ENCODE peak calls at places on chromosomes 1 and 21, in five cellular contexts. H is A549, W is K562, O is endothelial cell of umbilical vein, X is HepG2. S is an unnamed sample.

GRCh38 chr1:147466543-147466942 is 74.8 kb upstream of the BCL9 start:
- DNase-seq in W (no peak), O (no peak), H (no peak), X (no peak), S (no peak)

GRCh38 chr1:56910441-56910985 is 55.3 kb downstream of the C8B start:
- DNase-seq in W (no peak), O (no peak), H (no peak), X (peak), S (peak)

GRCh38 chr1:45804671-45804973 is 1.2 kb downstream of the MAST2 start:
- DNase-seq in W (no peak), O (peak), H (no peak), X (no peak), S (no peak)

GRCh38 chr1:93111065-93111464 is 32.0 kb downstream of the MTF2 start:
- DNase-seq in O (no peak), X (no peak), W (no peak), H (no peak), S (no peak)

GRCh38 chr1:224170748-224171478 is 12.1 kb upstream of the DEGS1 start:
- DNase-seq in W (no peak), X (peak), H (peak), O (peak), S (no peak)

GRCh38 chr1:3942416-3943122 is 42.5 kb upstream of the C1orf174 start:
- DNase-seq in W (no peak), O (no peak), H (no peak), X (peak), S (no peak)

GRCh38 chr1:7650801-7651200 is 120.3 kb upstream of the VAMP3 start:
- DNase-seq in H (no peak), X (peak), W (no peak), O (no peak), S (no peak)

GRCh38 chr21:45259206-45259795 is 28.4 kb downstream of the POFUT2 start:
- DNase-seq in W (no peak), X (no peak), H (no peak), O (no peak), S (no peak)

GRCh38 chr1:31396633-31397351 is 16.2 kb upstream of the SERINC2 start:
- DNase-seq in H (no peak), W (peak), O (no peak), X (no peak), S (peak)

GRCh38 chr1:151130837-151131586 is 15.4 kb downstream of the SEMA6C start:
- DNase-seq in W (peak), X (no peak), O (peak), H (no peak), S (no peak)

GRCh38 chr1:46517010-46517600 is 27.5 kb downstream of the DMBX1 start:
- DNase-seq in X (no peak), O (no peak), W (peak), H (no peak), S (no peak)

GRCh38 chr1:912740-913301 is 10.9 kb upstream of the SAMD11 start:
- DNase-seq in W (no peak), H (peak), O (no peak), X (peak), S (peak)

GRCh38 chr1:111615874-111616715 is 3.5 kb upstream of the RAP1A start:
- DNase-seq in W (no peak), H (no peak), O (no peak), X (no peak), S (peak)

GRCh38 chr1:208010487-208011079 is 99.7 kb upstream of the CD34 start:
- DNase-seq in O (no peak), X (no peak), W (no peak), H (no peak), S (no peak)
- TF ChIP-seq MAX in O (no peak), X (no peak), W (no peak), H (no peak), S (no peak)

DNA sequence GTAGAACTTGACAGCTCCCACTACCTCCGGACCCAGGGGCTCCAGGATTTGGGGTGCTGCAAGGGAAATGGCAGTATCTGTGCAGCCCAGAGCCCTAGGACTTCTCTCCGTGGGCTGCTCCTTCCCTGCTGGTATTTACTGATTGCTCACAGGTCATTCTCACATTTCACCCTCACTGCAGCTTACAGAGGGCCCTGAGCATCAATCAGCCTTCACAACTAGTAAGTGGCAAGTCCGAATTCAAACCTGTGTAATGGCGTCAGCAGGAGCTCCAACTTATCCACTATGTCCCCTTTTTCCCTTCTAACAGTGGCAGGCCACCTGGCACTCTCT is 32.4 kb downstream of the PIK3C2B start:
- DNase-seq in W (peak), X (no peak), H (no peak), O (no peak), S (no peak)
- TF ChIP-seq MYC in W (no peak), X (no peak), H (no peak), O (no peak), S (no peak)

GRCh38 chr1:199038188-199038587 is 399.3 kb downstream of the PTPRC start:
- DNase-seq in H (no peak), W (no peak), O (no peak), X (no peak), S (peak)
- TF ChIP-seq MAX in H (no peak), W (no peak), O (no peak), X (no peak), S (no peak)

DNA sequence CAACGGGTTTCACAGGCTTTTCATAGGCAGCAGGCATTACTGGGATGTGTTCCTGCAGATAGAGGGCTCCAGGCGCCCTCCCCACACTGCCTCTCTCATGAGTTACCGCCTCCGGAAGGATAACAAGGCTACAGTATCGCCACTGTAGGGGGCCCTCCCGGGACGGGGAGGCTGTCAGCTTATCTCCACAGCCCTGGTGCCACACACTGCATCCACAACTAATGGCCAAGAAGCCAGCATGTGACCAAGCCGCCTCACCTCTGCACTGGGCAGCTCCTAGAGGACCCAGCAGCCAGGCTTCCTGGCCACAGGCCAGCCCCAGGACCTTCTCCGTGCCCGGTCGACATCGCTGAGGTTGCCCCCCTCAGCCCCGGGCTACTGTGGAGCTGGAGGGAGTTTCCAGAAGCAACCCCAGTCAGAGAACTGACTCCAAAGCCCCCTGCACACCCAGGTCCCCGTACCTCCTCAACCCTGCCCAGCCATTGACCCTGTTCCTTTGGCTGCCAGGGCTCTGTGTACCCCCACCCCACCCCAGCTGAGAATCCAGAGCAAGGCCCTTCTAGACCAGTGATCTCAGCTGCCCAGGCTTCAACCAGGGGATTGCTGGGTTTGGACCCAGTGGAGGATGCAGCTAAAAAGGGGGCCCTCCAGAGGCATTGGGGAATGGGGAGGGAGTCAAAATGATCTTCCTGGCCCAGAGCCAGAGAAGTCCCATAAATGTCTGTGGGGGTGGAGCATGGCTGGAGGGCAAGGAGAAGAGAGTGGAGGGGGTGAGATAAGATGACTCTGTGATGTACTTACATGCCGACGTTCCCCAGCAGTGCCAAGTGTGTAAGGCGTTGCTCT is 45.0 kb downstream of the NEK2 start:
- DNase-seq in X (peak), H (no peak), O (no peak), W (peak), S (no peak)
- TF ChIP-seq MYC in X (no peak), H (no peak), O (no peak), W (peak), S (no peak)

DNA sequence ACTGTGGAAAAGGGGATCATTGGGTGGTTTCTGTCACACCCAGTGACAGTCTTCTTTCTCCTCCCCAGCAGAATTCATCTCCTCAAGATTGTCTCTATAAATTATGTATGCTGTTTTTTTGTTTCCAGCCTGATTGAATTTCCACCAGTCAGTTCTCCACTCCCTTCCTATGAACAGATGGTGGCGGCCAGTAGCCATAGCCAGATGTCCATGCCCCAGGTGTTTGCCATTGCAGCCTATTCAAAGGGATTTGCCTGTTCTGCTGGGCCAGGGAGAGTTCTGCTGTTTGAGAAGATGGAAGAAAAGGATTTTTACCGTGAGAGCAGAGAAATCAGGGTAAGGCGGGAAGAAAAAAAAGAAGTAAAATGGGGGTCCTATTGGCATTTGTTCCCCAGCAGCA is 12.9 kb downstream of the CFAP57 start:
- DNase-seq in H (no peak), O (no peak), X (no peak), W (no peak), S (no peak)
- TF ChIP-seq MAX in H (no peak), O (no peak), X (no peak), W (no peak), S (no peak)

GRCh38 chr1:221911714-221912113 is 169.8 kb upstream of the DUSP10 start:
- DNase-seq in O (no peak), H (no peak), X (no peak), W (no peak), S (no peak)
- TF ChIP-seq MYC in O (no peak), H (no peak), X (no peak), W (no peak), S (no peak)

GRCh38 chr21:14675774-14676530 is 129.8 kb upstream of the SAMSN1 start:
- DNase-seq in O (peak), H (no peak), X (no peak), W (no peak), S (peak)
- TF ChIP-seq MAX in O (no peak), H (no peak), X (no peak), W (no peak), S (no peak)

GRCh38 chr1:230321741-230322420 is 104.3 kb downstream of the PGBD5 start:
- DNase-seq in H (no peak), X (no peak), W (no peak), O (no peak), S (no peak)
- TF ChIP-seq MYC in H (no peak), X (no peak), W (no peak), O (no peak), S (no peak)

GRCh38 chr1:110310300-110310699 is 28.9 kb upstream of the RBM15 start:
- DNase-seq in H (no peak), O (no peak), X (no peak), W (no peak), S (no peak)
- TF ChIP-seq MAX in H (no peak), O (no peak), X (no peak), W (no peak), S (no peak)